ENCODE peak calls at places on chromosome X, in six cellular contexts. K is NCI-H774; T is hypothalamus; W is stimulated activated CD4-positive, alpha-beta T cell treated with anti-CD3 and anti-CD28 coated beads, Interleukin-12 subunit alpha, Interleukin-12 subunit beta, amount 100 ng/mL, for 48 hours; S is GM19239; A is KG1. Z is an unnamed sample.
A peak's percentile ranks its signal among the peaks of the same experiment; 100 is the strongest.

GRCh38 chrX:117839544-117839943 is 277.1 kb downstream of the KLHL13 start:
- DNase-seq in K (no peak), T (no peak), W (no peak), S (no peak), A (no peak), Z (no peak)

GRCh38 chrX:54808109-54808604 is 612 bp downstream of the MAGED2 start:
- DNase-seq in K (peak; percentile 64), T (peak; percentile 75), W (no peak), S (no peak), A (no peak), Z (peak; percentile 73)

GRCh38 chrX:114774691-114775090 is 190.8 kb downstream of the HTR2C start:
- DNase-seq in K (no peak), T (no peak), W (no peak), S (no peak), A (no peak), Z (no peak)

GRCh38 chrX:107711521-107712041 is 64.0 kb downstream of the TSC22D3 start:
- DNase-seq in K (no peak), T (no peak), W (no peak), S (no peak), A (no peak), Z (no peak)

GRCh38 chrX:153450949-153451277 is 5.1 kb upstream of the TREX2 start:
- DNase-seq in K (no peak), T (no peak), W (no peak), S (no peak), A (no peak), Z (no peak)

GRCh38 chrX:12956704-12957541 is 18.0 kb upstream of the TMSB4X start:
- DNase-seq in K (no peak), T (no peak), W (no peak), S (no peak), A (peak; percentile 48), Z (no peak)

GRCh38 chrX:53598169-53598568 is 88.3 kb downstream of the HUWE1 start:
- DNase-seq in K (no peak), T (no peak), W (no peak), S (no peak), A (no peak), Z (no peak)

GRCh38 chrX:27619975-27620374 is 29.8 kb downstream of the DCAF8L2 start:
- DNase-seq in K (no peak), T (no peak), W (no peak), S (no peak), A (no peak), Z (no peak)

GRCh38 chrX:104641176-104641575 is 75.2 kb downstream of the IL1RAPL2 start:
- DNase-seq in K (no peak), T (no peak), W (no peak), S (no peak), A (no peak), Z (no peak)

GRCh38 chrX:110578270-110578669 is 217.3 kb downstream of the CHRDL1 start:
- DNase-seq in K (no peak), T (no peak), W (no peak), S (no peak), A (no peak), Z (no peak)

GRCh38 chrX:154505726-154506125 is 10.3 kb downstream of the FAM3A start:
- DNase-seq in K (no peak), T (no peak), W (no peak), S (no peak), A (no peak), Z (no peak)

GRCh38 chrX:39008554-39008953 is 207.3 kb downstream of the MID1IP1 start:
- DNase-seq in K (no peak), T (no peak), W (no peak), S (no peak), A (no peak), Z (no peak)

GRCh38 chrX:104270916-104271512 is 16.3 kb upstream of the ESX1 start:
- DNase-seq in K (no peak), T (peak; percentile 28), W (no peak), S (no peak), A (no peak), Z (peak; percentile 13)

GRCh38 chrX:13690836-13691235 is 1.9 kb downstream of the RAB9A start:
- DNase-seq in K (no peak), T (no peak), W (no peak), S (no peak), A (no peak), Z (no peak)

GRCh38 chrX:47574609-47575325 is 7.5 kb upstream of the TIMP1 start:
- DNase-seq in K (no peak), T (no peak), W (no peak), S (no peak), A (no peak), Z (no peak)

GRCh38 chrX:5936438-5936837 is 292.2 kb downstream of the NLGN4X start:
- DNase-seq in K (no peak), T (no peak), W (no peak), S (no peak), A (no peak), Z (no peak)

GRCh38 chrX:101337776-101338271 is 10.7 kb downstream of the TIMM8A start:
- DNase-seq in K (no peak), T (no peak), W (no peak), S (no peak), A (no peak), Z (no peak)

GRCh38 chrX:131895002-131895401 is 128.1 kb upstream of the STK26 start:
- DNase-seq in K (no peak), T (no peak), W (no peak), S (no peak), A (no peak), Z (no peak)

GRCh38 chrX:117743469-117744251 is 372.9 kb downstream of the KLHL13 start:
- DNase-seq in K (peak; percentile 3), T (no peak), W (no peak), S (no peak), A (no peak), Z (no peak)

GRCh38 chrX:18548996-18549395 is 122.9 kb downstream of the RS1 start:
- DNase-seq in K (no peak), T (no peak), W (no peak), S (no peak), A (no peak), Z (no peak)

GRCh38 chrX:4570141-4570540 is 856.7 kb upstream of the PRKX start:
- DNase-seq in K (no peak), T (no peak), W (no peak), S (no peak), A (no peak), Z (no peak)